ENCODE peak calls at places on chromosomes 4 and X, in nine cellular contexts. One of them, this sample, is unnamed.

GRCh38 chrX:118807151-118808017 is 16.2 kb upstream of the ZCCHC12 start:
- DNase-seq in AG09309: peak
- DNase-seq in H9: peak
- DNase-seq in A549: peak
- DNase-seq in ureter: no peak
- DNase-seq in tibial artery: peak
- DNase-seq in B cell: peak
- DNase-seq in COR-L47: peak
- DNase-seq in left ventricle myocardium superior: no peak
- DNase-seq in this sample: no peak

GRCh38 chr4:39495446-39496208 is 31.6 kb downstream of the UGDH start:
- DNase-seq in tibial artery: no peak
- DNase-seq in ureter: no peak
- DNase-seq in COR-L47: no peak
- DNase-seq in H9: no peak
- DNase-seq in AG09309: no peak
- DNase-seq in A549: no peak
- DNase-seq in left ventricle myocardium superior: no peak
- DNase-seq in B cell: no peak
- DNase-seq in this sample: no peak

GRCh38 chrX:120625366-120625765 is 4.5 kb downstream of the C1GALT1C1 start:
- DNase-seq in tibial artery: no peak
- DNase-seq in left ventricle myocardium superior: no peak
- DNase-seq in B cell: no peak
- DNase-seq in H9: no peak
- DNase-seq in COR-L47: no peak
- DNase-seq in A549: no peak
- DNase-seq in AG09309: no peak
- DNase-seq in ureter: no peak
- DNase-seq in this sample: no peak

GRCh38 chrX:55119271-55119670 is 30.5 kb downstream of the PAGE2 start:
- DNase-seq in tibial artery: no peak
- DNase-seq in AG09309: no peak
- DNase-seq in ureter: no peak
- DNase-seq in H9: no peak
- DNase-seq in left ventricle myocardium superior: no peak
- DNase-seq in COR-L47: no peak
- DNase-seq in A549: no peak
- DNase-seq in B cell: no peak
- DNase-seq in this sample: no peak

GRCh38 chrX:133892337-133892736 is 93.1 kb downstream of the GPC3 start:
- DNase-seq in B cell: no peak
- DNase-seq in H9: no peak
- DNase-seq in AG09309: no peak
- DNase-seq in COR-L47: no peak
- DNase-seq in tibial artery: no peak
- DNase-seq in left ventricle myocardium superior: no peak
- DNase-seq in A549: no peak
- DNase-seq in ureter: no peak
- DNase-seq in this sample: no peak

GRCh38 chr4:8688041-8688907 is 95.7 kb downstream of the CPZ start:
- DNase-seq in left ventricle myocardium superior: no peak
- DNase-seq in COR-L47: no peak
- DNase-seq in A549: peak
- DNase-seq in tibial artery: peak
- DNase-seq in B cell: no peak
- DNase-seq in H9: peak
- DNase-seq in AG09309: no peak
- DNase-seq in ureter: no peak
- DNase-seq in this sample: no peak

GRCh38 chrX:138411048-138411447 is 300.5 kb downstream of the FGF13 start:
- DNase-seq in B cell: no peak
- DNase-seq in A549: no peak
- DNase-seq in COR-L47: no peak
- DNase-seq in ureter: no peak
- DNase-seq in H9: no peak
- DNase-seq in tibial artery: no peak
- DNase-seq in left ventricle myocardium superior: no peak
- DNase-seq in AG09309: no peak
- DNase-seq in this sample: no peak

GRCh38 chrX:153725832-153726285 is 1.2 kb downstream of the ABCD1 start:
- DNase-seq in H9: no peak
- DNase-seq in B cell: no peak
- DNase-seq in COR-L47: no peak
- DNase-seq in AG09309: no peak
- DNase-seq in ureter: no peak
- DNase-seq in A549: no peak
- DNase-seq in left ventricle myocardium superior: peak
- DNase-seq in tibial artery: no peak
- DNase-seq in this sample: no peak